ENCODE peak calls at places on chromosomes 16 and 17, in five cellular contexts. Z, I, R, E and C are unnamed samples.

GRCh38 chr16:56880685-56881084 is 15.7 kb downstream of the SLC12A3 start:
- DNase-seq in E (no peak), I (no peak), Z (no peak), R (no peak), C (no peak)

GRCh38 chr16:70612931-70613330 is 33.4 kb upstream of the IL34 start:
- DNase-seq in Z (no peak), E (no peak), I (no peak), R (no peak), C (no peak)

GRCh38 chr17:49914096-49914490 is 54.9 kb upstream of the DLX4 start:
- DNase-seq in Z (no peak), I (no peak), E (no peak), R (no peak), C (no peak)

GRCh38 chr16:86872833-86873232 is 294.5 kb downstream of the FOXL1 start:
- DNase-seq in I (no peak), R (no peak), Z (no peak), E (no peak), C (no peak)

GRCh38 chr16:15598648-15599190 is 44.2 kb downstream of the MARF1 start:
- DNase-seq in R (no peak), I (no peak), Z (no peak), E (no peak), C (no peak)

GRCh38 chr17:4986403-4986802 is 1.1 kb downstream of the CAMTA2 start:
- DNase-seq in I (no peak), Z (no peak), R (no peak), E (no peak), C (no peak)

GRCh38 chr17:72613411-72614292 is 478.8 kb downstream of the SLC39A11 start:
- DNase-seq in R (no peak), Z (no peak), E (peak; percentile 65), I (no peak), C (no peak)

GRCh38 chr16:12329246-12329995 is 352.9 kb downstream of the SNX29 start:
- DNase-seq in R (no peak), I (no peak), E (no peak), Z (no peak), C (no peak)

GRCh38 chr17:73589096-73589980 is 54.9 kb downstream of the SDK2 start:
- DNase-seq in Z (no peak), I (no peak), E (no peak), R (no peak), C (no peak)

GRCh38 chr17:72388765-72389473 is 268.1 kb downstream of the SOX9 start:
- DNase-seq in E (no peak), Z (no peak), R (no peak), I (no peak), C (no peak)

GRCh38 chr16:87178977-87179376 is 138.2 kb downstream of the C16orf95 start:
- DNase-seq in I (no peak), E (no peak), R (peak; percentile 33), Z (peak; percentile 80), C (no peak)

GRCh38 chr16:17471745-17472075 is 950 bp upstream of the XYLT1 start:
- DNase-seq in E (no peak), Z (no peak), R (no peak), I (no peak), C (peak; percentile 19)

GRCh38 chr17:44599298-44600175 is 42.3 kb downstream of the FZD2 start:
- DNase-seq in E (peak; percentile 70), R (no peak), Z (no peak), I (no peak), C (peak; percentile 51)

GRCh38 chr16:48231675-48232214 is 12.4 kb upstream of the LONP2 start:
- DNase-seq in E (no peak), R (peak; percentile 21), I (no peak), Z (no peak), C (no peak)

GRCh38 chr16:19696961-19697360 is 21.1 kb downstream of the KNOP1 start:
- DNase-seq in E (no peak), R (no peak), I (no peak), Z (no peak), C (no peak)

GRCh38 chr16:85555549-85556455 is 57.3 kb upstream of the GSE1 start:
- DNase-seq in E (no peak), Z (peak; percentile 61), I (peak; percentile 75), R (peak; percentile 54), C (no peak)

GRCh38 chr17:6525731-6526130 is 30.6 kb downstream of the PITPNM3 start:
- DNase-seq in R (no peak), Z (no peak), I (no peak), E (no peak), C (no peak)

GRCh38 chr17:50170662-50171370 is 5.0 kb downstream of the SGCA start:
- DNase-seq in I (no peak), Z (no peak), R (no peak), E (no peak), C (no peak)

GRCh38 chr16:46673320-46674013 is 15.5 kb downstream of the VPS35 start:
- DNase-seq in E (no peak), Z (peak; percentile 53), R (no peak), I (no peak), C (no peak)

GRCh38 chr17:56594528-56595418 is 1.3 kb downstream of the NOG start:
- DNase-seq in Z (no peak), E (no peak), R (no peak), I (peak; percentile 65), C (no peak)
- H3K27me3 ChIP-seq in Z (peaks cover 32% of the 10 kb centered on the region), E (peaks cover 3% of the 10 kb centered on the region), R (peaks cover 90% of the 10 kb centered on the region), I (peaks cover 65% of the 10 kb centered on the region), C (peaks cover 8% of the 10 kb centered on the region)

GRCh38 chr17:1907216-1907631 is 77.4 kb downstream of the RPA1 start:
- DNase-seq in R (no peak), Z (no peak), I (no peak), E (no peak), C (no peak)
- H3K27me3 ChIP-seq in R (peaks cover 47% of the 10 kb centered on the region), Z (peaks cover 59% of the 10 kb centered on the region), I (peaks cover 51% of the 10 kb centered on the region), E (peaks cover 60% of the 10 kb centered on the region), C (peaks cover 20% of the 10 kb centered on the region)

GRCh38 chr17:28505986-28506665 is at the start of gene FOXN1:
- DNase-seq in R (no peak), I (no peak), Z (no peak), E (no peak), C (no peak)

GRCh38 chr17:28507567-28508195 is 1.5 kb downstream of the FOXN1 start:
- DNase-seq in R (no peak), Z (no peak), I (no peak), E (no peak), C (no peak)

GRCh38 chr17:28509784-28510183 is 3.6 kb downstream of the FOXN1 start:
- DNase-seq in R (no peak), I (no peak), E (no peak), Z (no peak), C (no peak)

GRCh38 chr17:28506763-28507487 is 777 bp downstream of the FOXN1 start:
- DNase-seq in E (no peak), Z (no peak), I (no peak), R (no peak), C (no peak)

GRCh38 chr17:28508325-28508724 is 2.2 kb downstream of the FOXN1 start:
- DNase-seq in Z (no peak), R (no peak), I (no peak), E (no peak), C (no peak)
- H3K27me3 ChIP-seq in Z (peaks cover 65% of the 10 kb centered on the region), R (peaks cover 89% of the 10 kb centered on the region), I (peaks cover 13% of the 10 kb centered on the region), E (peaks cover 57% of the 10 kb centered on the region), C (peaks cover 50% of the 10 kb centered on the region)

GRCh38 chr17:28474035-28474640 is 694 bp downstream of the SLC13A2 start:
- DNase-seq in R (no peak), E (no peak), I (no peak), Z (no peak), C (no peak)

GRCh38 chr17:28471531-28472342 is 1.7 kb upstream of the SLC13A2 start:
- DNase-seq in E (no peak), R (no peak), Z (peak; percentile 24), I (no peak), C (no peak)

GRCh38 chr17:28475151-28475900 is 1.9 kb downstream of the SLC13A2 start:
- DNase-seq in E (no peak), R (no peak), Z (no peak), I (peak; percentile 26), C (no peak)

GRCh38 chr17:28472871-28473497 is 460 bp upstream of the SLC13A2 start:
- DNase-seq in Z (no peak), R (no peak), I (no peak), E (no peak), C (no peak)

GRCh38 chr17:28473542-28473941 is at the start of gene SLC13A2:
- DNase-seq in Z (no peak), E (no peak), I (no peak), R (no peak), C (no peak)
- H3K27me3 ChIP-seq in Z (peaks cover 16% of the 10 kb centered on the region), E (peaks cover 9% of the 10 kb centered on the region), I (no peaks in the 10 kb centered on the region), R (peaks cover 47% of the 10 kb centered on the region), C (peaks cover 7% of the 10 kb centered on the region)

GRCh38 chr16:73053038-73053378 is 5.1 kb upstream of the ZFHX3 start:
- DNase-seq in R (no peak), Z (no peak), I (no peak), E (no peak), C (no peak)
- H3K27me3 ChIP-seq in R (no peaks in the 10 kb centered on the region), Z (no peaks in the 10 kb centered on the region), I (no peaks in the 10 kb centered on the region), E (no peaks in the 10 kb centered on the region), C (no peaks in the 10 kb centered on the region)

GRCh38 chr17:48510761-48511604 is 19.8 kb downstream of the HOXB1 start:
- DNase-seq in R (no peak), I (no peak), E (no peak), Z (no peak), C (no peak)
- H3K27me3 ChIP-seq in R (peaks cover 100% of the 10 kb centered on the region), I (peaks cover 13% of the 10 kb centered on the region), E (no peaks in the 10 kb centered on the region), Z (peaks cover 26% of the 10 kb centered on the region), C (peaks cover 14% of the 10 kb centered on the region)

GRCh38 chr17:17702370-17702769 is 21.1 kb downstream of the RAI1 start:
- DNase-seq in E (no peak), I (no peak), R (no peak), Z (no peak), C (no peak)
- H3K27me3 ChIP-seq in E (no peaks in the 10 kb centered on the region), I (no peaks in the 10 kb centered on the region), R (no peaks in the 10 kb centered on the region), Z (no peaks in the 10 kb centered on the region), C (no peaks in the 10 kb centered on the region)